ENCODE peak calls at places on chromosomes 13 and 19, in eight cellular contexts. E is WTC11, K is A549, M is H1, P is K562, T is HepG2, N is SK-N-SH, I is GM12878. H is an unnamed sample.

GRCh38 chr19:18433039-18433691 is 4.8 kb downstream of the ISYNA1 start:
- DNase-seq in I (no peak), E (peak; percentile 69), P (peak; percentile 54), T (no peak), K (no peak), M (peak; percentile 73), N (peak; percentile 75), H (no peak)

GRCh38 chr19:54030895-54031586 is 32.7 kb downstream of the VSTM1 start:
- DNase-seq in E (no peak), P (peak; percentile 11), T (no peak), M (no peak), I (no peak), K (peak; percentile 48), N (no peak), H (peak; percentile 24)

GRCh38 chr13:42970824-42971669 is 21.0 kb downstream of the EPSTI1 start:
- DNase-seq in M (peak; percentile 58), N (peak; percentile 70), E (peak; percentile 41), P (peak; percentile 48), T (peak; percentile 53), K (peak; percentile 53), I (no peak), H (peak; percentile 43)

GRCh38 chr19:10895920-10896319 is 24.6 kb downstream of the CARM1 start:
- DNase-seq in E (peak; percentile 64), T (no peak), M (no peak), I (no peak), K (no peak), P (no peak), N (no peak), H (no peak)

GRCh38 chr13:48626726-48627451 is 26.8 kb upstream of the CYSLTR2 start:
- DNase-seq in P (no peak), E (no peak), N (no peak), I (no peak), M (no peak), T (peak; percentile 21), K (no peak), H (no peak)

GRCh38 chr19:10761443-10762242 is 43.8 kb downstream of the DNM2 start:
- DNase-seq in I (no peak), M (no peak), T (no peak), N (no peak), E (peak; percentile 56), K (no peak), P (no peak), H (no peak)

GRCh38 chr19:46492841-46493235 is 2.8 kb downstream of the PNMA8B start:
- DNase-seq in E (peak; percentile 40), T (no peak), K (no peak), N (peak; percentile 50), I (no peak), P (no peak), M (no peak), H (no peak)

GRCh38 chr13:94658926-94659649 is 53.3 kb downstream of the SOX21 start:
- DNase-seq in K (peak; percentile 9), T (no peak), I (no peak), P (peak; percentile 18), N (no peak), E (no peak), M (no peak), H (no peak)

GRCh38 chr19:47322048-47322447 is 9.9 kb upstream of the C5AR2 start:
- DNase-seq in N (no peak), K (no peak), E (no peak), M (no peak), T (no peak), P (no peak), I (no peak), H (no peak)

GRCh38 chr13:76455960-76456359 is 430.2 kb downstream of the KCTD12 start:
- DNase-seq in P (no peak), I (no peak), E (no peak), T (no peak), K (no peak), M (no peak), N (no peak), H (peak; percentile 78)

GRCh38 chr19:51246153-51246552 is 4.7 kb upstream of the SIGLECL1 start:
- DNase-seq in K (no peak), E (no peak), M (no peak), N (no peak), I (no peak), P (no peak), T (peak; percentile 3), H (peak; percentile 1)

GRCh38 chr13:95447766-95448165 is 104.8 kb upstream of the CLDN10 start:
- DNase-seq in E (peak; percentile 25), T (no peak), P (no peak), I (no peak), N (no peak), K (no peak), M (no peak), H (no peak)

GRCh38 chr13:104522235-104523072 is 1456.2 kb upstream of the SLC10A2 start:
- DNase-seq in P (no peak), N (no peak), T (no peak), I (no peak), E (no peak), K (no peak), M (no peak), H (no peak)

GRCh38 chr13:49082653-49083536 is 107.2 kb downstream of the FNDC3A start:
- DNase-seq in M (no peak), P (no peak), E (no peak), N (no peak), K (no peak), I (peak; percentile 48), T (no peak), H (peak; percentile 96)

GRCh38 chr13:40401911-40402776 is 264.3 kb downstream of the FOXO1 start:
- DNase-seq in K (peak; percentile 89), T (peak; percentile 88), N (no peak), E (no peak), I (peak; percentile 74), M (no peak), P (peak; percentile 30), H (peak; percentile 92)

GRCh38 chr19:40687525-40688016 is 2.9 kb downstream of the NUMBL start:
- DNase-seq in K (peak; percentile 73), T (no peak), I (peak; percentile 23), P (peak; percentile 72), E (no peak), M (no peak), N (no peak), H (peak; percentile 86)

GRCh38 chr13:42893346-42893745 is 98.7 kb downstream of the EPSTI1 start:
- DNase-seq in M (no peak), T (no peak), K (no peak), P (no peak), I (no peak), E (no peak), N (no peak), H (peak; percentile 50)

GRCh38 chr19:36060430-36060829 is 5.7 kb downstream of the WDR62 start:
- DNase-seq in P (peak; percentile 42), K (peak; percentile 68), T (no peak), E (peak; percentile 54), I (no peak), N (peak; percentile 61), M (peak; percentile 51), H (peak; percentile 63)

GRCh38 chr13:21529102-21529893 is 70.2 kb upstream of the ZDHHC20 start:
- DNase-seq in T (no peak), K (no peak), P (no peak), I (no peak), N (no peak), E (no peak), M (no peak), H (no peak)

GRCh38 chr19:2053601-2054389 is 2.8 kb upstream of the MKNK2 start:
- DNase-seq in P (no peak), N (no peak), I (no peak), T (no peak), K (no peak), E (no peak), M (no peak), H (peak; percentile 23)

DNA sequence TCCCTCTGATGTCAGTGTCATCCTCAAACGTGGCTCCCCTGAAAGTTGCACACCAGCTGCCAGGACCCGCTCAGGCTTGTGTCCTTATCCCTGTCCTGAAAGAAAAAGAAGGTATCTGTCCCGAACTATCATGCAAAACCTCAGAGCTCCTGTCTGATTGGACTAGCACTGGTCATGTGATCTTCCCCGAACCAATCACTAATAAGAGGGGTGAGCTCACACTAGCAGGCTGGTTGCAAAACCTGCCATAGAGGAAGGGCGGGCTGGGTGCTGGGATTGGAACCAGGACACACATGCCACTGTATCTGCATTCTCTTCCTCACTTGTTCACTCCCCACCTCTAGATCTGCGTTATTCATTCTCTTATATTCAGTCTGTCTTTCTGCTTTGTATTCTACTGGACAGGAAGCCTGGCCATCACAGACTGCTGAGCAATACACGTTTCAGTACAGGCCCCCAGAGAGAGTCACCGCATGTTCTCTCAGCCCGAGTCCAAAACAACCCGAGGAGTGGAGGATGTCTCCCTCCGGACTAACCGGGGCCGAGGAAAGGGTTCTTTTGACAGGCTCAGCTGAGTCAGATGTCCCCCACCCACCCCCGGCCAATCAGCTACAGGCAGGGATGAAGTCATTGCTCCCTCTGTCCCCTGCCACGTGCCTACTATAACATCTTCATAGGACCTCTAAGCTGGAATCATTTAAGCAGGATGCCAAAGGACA is 97.7 kb downstream of the SIPA1L3 start:
- DNase-seq in T (peak; percentile 42), I (peak; percentile 95), P (peak; percentile 80), N (peak; percentile 89), M (peak; percentile 78), E (peak; percentile 71), K (peak; percentile 90), H (peak; percentile 98)
- TF ChIP-seq USF2 in T (no peak), I (peak; percentile 86), P (peak; percentile 93), N (peak; percentile 75), M (peak; percentile 94), E (peak; percentile 95), K (peak; percentile 91), H (peak; percentile 96)

GRCh38 chr19:28465317-28466086 is 747.4 kb downstream of the UQCRFS1 start:
- DNase-seq in M (no peak), I (no peak), T (no peak), N (no peak), K (no peak), E (no peak), P (no peak), H (no peak)
- TF ChIP-seq USF2 in M (no peak), I (no peak), T (no peak), N (no peak), K (no peak), E (no peak), P (no peak), H (no peak)

GRCh38 chr13:30805603-30806011 is 70.3 kb downstream of the ALOX5AP start:
- DNase-seq in K (no peak), M (no peak), T (peak; percentile 90), I (no peak), N (peak; percentile 32), P (no peak), E (no peak), H (peak; percentile 59)
- TF ChIP-seq USF2 in K (no peak), M (no peak), T (no peak), I (no peak), N (no peak), P (no peak), E (no peak), H (no peak)

GRCh38 chr13:52723181-52723580 is 16.4 kb downstream of the CNMD start:
- DNase-seq in T (no peak), M (no peak), N (no peak), I (no peak), K (no peak), E (no peak), P (no peak), H (no peak)

GRCh38 chr13:52726258-52726657 is 13.4 kb downstream of the CNMD start:
- DNase-seq in T (no peak), M (no peak), E (no peak), I (no peak), P (no peak), N (no peak), K (no peak), H (no peak)

DNA sequence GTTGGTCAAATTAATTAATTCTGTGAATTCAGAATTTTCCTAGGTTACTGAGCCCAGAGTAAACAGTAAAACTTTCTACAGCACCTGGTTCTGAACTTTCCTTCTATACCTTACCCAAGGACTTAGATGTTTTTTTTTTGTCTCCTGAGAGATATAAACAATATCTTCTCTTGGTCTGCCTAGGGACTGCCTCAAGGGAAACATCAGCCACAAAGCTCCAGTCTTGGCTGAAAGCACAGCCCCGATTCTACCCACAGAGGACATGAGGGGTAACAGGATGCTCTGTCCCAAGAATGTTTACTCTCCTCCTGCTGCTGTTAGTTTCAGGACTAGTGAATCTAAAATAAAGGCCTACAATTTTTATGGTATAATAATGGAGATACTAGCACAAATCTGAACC is 14.3 kb downstream of the CNMD start:
- DNase-seq in N (no peak), P (no peak), I (no peak), K (no peak), T (no peak), E (no peak), M (no peak), H (no peak)
- TF ChIP-seq USF2 in N (no peak), P (no peak), I (no peak), K (no peak), T (no peak), E (no peak), M (no peak), H (no peak)

H was measured in IMR-90.